ENCODE peak calls at places on chromosomes 12 and 14, in eight cellular contexts. I is iPS-NIHi11; N is neural crest cell; X is HTR-8/SVneo; O is Jurkat, Clone E6-1; F is hypothalamus; T is T-helper 2 cell; S is activated CD4-positive, alpha-beta memory T cell treated with anti-CD3 and anti-CD28 coated beads, Interleukin-2, amount 10 ng/mL, durations not matched to agents 7 days and 5 days. D is an unnamed sample.

GRCh38 chr12:93137656-93138612 is 208.8 kb upstream of the EEA1 start:
- DNase-seq in I (no peak), N (no peak), X (peak; percentile 50), O (no peak), F (no peak), T (no peak), S (no peak), D (no peak)

GRCh38 chr12:93947486-93947885 is 200.9 kb upstream of the PLXNC1 start:
- DNase-seq in I (no peak), N (no peak), X (no peak), O (no peak), F (no peak), T (no peak), S (no peak), D (no peak)

GRCh38 chr12:101923049-101923718 is 45.8 kb downstream of the DRAM1 start:
- DNase-seq in I (no peak), N (no peak), X (no peak), O (no peak), F (no peak), T (no peak), S (no peak), D (no peak)

GRCh38 chr12:48943221-48943620 is 14.1 kb downstream of the ARF3 start:
- DNase-seq in I (no peak), N (no peak), X (no peak), O (no peak), F (no peak), T (no peak), S (no peak), D (no peak)

GRCh38 chr12:89379100-89379838 is 27.0 kb upstream of the DUSP6 start:
- DNase-seq in I (no peak), N (no peak), X (no peak), O (no peak), F (no peak), T (no peak), S (no peak), D (no peak)

GRCh38 chr12:92827836-92828431 is 101.2 kb downstream of the EEA1 start:
- DNase-seq in I (peak; percentile 38), N (peak; percentile 25), X (peak; percentile 45), O (peak; percentile 59), F (no peak), T (no peak), S (peak; percentile 25), D (no peak)

GRCh38 chr12:95484524-95484923 is 10.6 kb downstream of the METAP2 start:
- DNase-seq in I (no peak), N (no peak), X (no peak), O (no peak), F (no peak), T (no peak), S (no peak), D (no peak)

GRCh38 chr12:19915392-19916192 is 452.7 kb upstream of the PDE3A start:
- DNase-seq in I (peak; percentile 30), N (no peak), X (peak; percentile 13), O (no peak), F (no peak), T (no peak), S (no peak), D (no peak)

GRCh38 chr12:130965668-130966067 is 12.0 kb downstream of the ADGRD1 start:
- DNase-seq in I (no peak), N (no peak), X (no peak), O (no peak), F (no peak), T (no peak), S (no peak), D (no peak)

GRCh38 chr12:47939009-47939601 is 24.3 kb upstream of the TMEM106C start:
- DNase-seq in I (no peak), N (no peak), X (no peak), O (no peak), F (no peak), T (no peak), S (no peak), D (no peak)

GRCh38 chr12:24561882-24562760 is 386.8 kb downstream of the BCAT1 start:
- DNase-seq in I (peak; percentile 84), N (peak; percentile 68), X (peak; percentile 36), O (peak; percentile 38), F (peak; percentile 60), T (no peak), S (no peak), D (peak; percentile 73)

GRCh38 chr12:124298685-124299410 is 4.0 kb downstream of the RFLNA start:
- DNase-seq in I (no peak), N (no peak), X (no peak), O (no peak), F (no peak), T (no peak), S (no peak), D (no peak)

GRCh38 chr12:79083181-79083580 is 218.6 kb downstream of the SYT1 start:
- DNase-seq in I (peak; percentile 14), N (no peak), X (no peak), O (no peak), F (no peak), T (no peak), S (no peak), D (no peak)

GRCh38 chr12:49953961-49954835 is 3.7 kb downstream of the AQP2 start:
- DNase-seq in I (no peak), N (no peak), X (no peak), O (no peak), F (no peak), T (no peak), S (no peak), D (no peak)

GRCh38 chr14:72049462-72049861 is 117.2 kb downstream of the RGS6 start:
- DNase-seq in I (no peak), N (no peak), X (no peak), O (no peak), F (no peak), T (peak; percentile 2), S (peak; percentile 51), D (peak; percentile 31)

GRCh38 chr14:40164083-40164482 is 731.9 kb upstream of the FBXO33 start:
- DNase-seq in I (no peak), N (no peak), X (peak; percentile 23), O (no peak), F (no peak), T (no peak), S (no peak), D (no peak)

GRCh38 chr12:119044094-119044493 is 62.8 kb downstream of the SRRM4 start:
- DNase-seq in I (no peak), N (no peak), X (no peak), O (no peak), F (no peak), T (no peak), S (no peak), D (no peak)

GRCh38 chr12:100372846-100373245 is 16.0 kb downstream of the SLC17A8 start:
- DNase-seq in I (peak; percentile 57), N (no peak), X (no peak), O (no peak), F (no peak), T (no peak), S (no peak), D (no peak)

D was measured in amygdala.